ENCODE peak calls at places on chromosomes 6 and 20, in seven cellular contexts. S, H, P, M, G, F and D are unnamed samples.

GRCh38 chr6:44073612-44074382 is 53.5 kb downstream of the MRPL14 start:
- DNase-seq in H (peak), S (no peak), P (peak), G (peak), M (peak), F (no peak), D (peak)

GRCh38 chr6:111301914-111302313 is 181.1 kb downstream of the REV3L start:
- DNase-seq in S (no peak), G (no peak), P (no peak), H (no peak), M (no peak), F (no peak), D (no peak)

GRCh38 chr20:16953858-16954257 is 205.7 kb downstream of the OTOR start:
- DNase-seq in M (no peak), F (no peak), P (no peak), G (no peak), S (no peak), H (no peak), D (no peak)

GRCh38 chr6:162899148-162899547 is 171.4 kb downstream of the PACRG start:
- DNase-seq in H (no peak), P (no peak), G (no peak), S (no peak), M (no peak), F (no peak), D (no peak)

GRCh38 chr6:129759851-129760595 is 50.0 kb upstream of the ARHGAP18 start:
- DNase-seq in G (no peak), H (no peak), P (no peak), F (no peak), M (no peak), S (no peak), D (no peak)

GRCh38 chr6:53159558-53159957 is 10.9 kb upstream of the GCM1 start:
- DNase-seq in G (no peak), P (peak), S (no peak), H (no peak), M (no peak), F (no peak), D (no peak)

GRCh38 chr6:6923605-6924004 is 184.2 kb upstream of the RREB1 start:
- DNase-seq in F (no peak), P (no peak), G (no peak), S (no peak), M (no peak), H (no peak), D (no peak)

GRCh38 chr6:122187186-122187585 is 212.3 kb upstream of the HSF2 start:
- DNase-seq in G (peak), F (no peak), S (no peak), P (no peak), H (no peak), M (no peak), D (no peak)

GRCh38 chr20:63580796-63581461 is 6.9 kb upstream of the HELZ2 start:
- DNase-seq in F (no peak), H (no peak), M (no peak), S (peak), G (peak), P (peak), D (peak)

DNA sequence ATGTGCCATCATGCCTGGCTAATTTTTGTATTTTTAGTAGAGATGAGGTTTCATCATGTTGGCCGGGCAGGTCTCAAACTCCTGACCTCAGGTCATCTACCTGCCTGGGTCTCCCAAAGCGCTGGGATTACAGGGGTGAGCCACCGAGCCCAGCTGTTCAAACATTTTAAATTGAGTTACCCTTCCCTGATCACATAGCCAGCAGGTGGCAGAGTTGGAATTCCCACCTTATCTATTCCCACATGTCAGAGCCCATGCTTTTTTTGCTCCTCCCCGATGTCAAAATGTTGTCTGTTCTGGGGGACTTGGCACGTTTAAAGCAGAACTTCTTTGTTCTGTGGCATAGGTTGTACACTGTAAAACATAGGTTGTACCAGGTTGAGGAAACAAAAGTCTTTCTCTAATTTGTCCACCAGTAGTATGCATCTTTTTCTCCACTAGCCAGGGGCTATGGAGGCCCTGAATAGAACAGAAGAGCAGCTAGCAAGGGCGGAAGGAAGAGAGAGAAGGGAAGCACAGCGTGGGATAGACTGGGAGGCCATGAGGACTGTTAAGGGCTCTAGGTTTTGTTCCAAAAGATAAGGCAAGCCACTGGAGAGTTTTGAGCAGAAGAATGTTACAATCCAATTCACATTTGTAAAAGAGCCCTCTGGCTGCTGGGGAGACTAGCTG is 7.3 kb upstream of the LBP start:
- DNase-seq in M (no peak), H (no peak), S (no peak), G (no peak), P (peak), F (no peak), D (no peak)
- TF ChIP-seq CTCF in M (peak), H (no peak), S (no peak), G (peak), P (peak), F (no peak), D (no peak)

GRCh38 chr6:14360565-14360964 is 243.0 kb downstream of the CD83 start:
- DNase-seq in P (no peak), S (no peak), M (peak), H (peak), G (no peak), F (peak), D (no peak)

GRCh38 chr6:14361956-14362587 is 244.5 kb downstream of the CD83 start:
- DNase-seq in G (no peak), M (peak), P (no peak), H (peak), F (no peak), S (peak), D (peak)

GRCh38 chr6:14359438-14359837 is 241.9 kb downstream of the CD83 start:
- DNase-seq in H (no peak), G (no peak), F (no peak), S (no peak), M (no peak), P (no peak), D (no peak)

GRCh38 chr6:14365393-14365792 is 247.8 kb downstream of the CD83 start:
- DNase-seq in G (peak), F (no peak), M (no peak), H (no peak), S (no peak), P (no peak), D (no peak)

DNA sequence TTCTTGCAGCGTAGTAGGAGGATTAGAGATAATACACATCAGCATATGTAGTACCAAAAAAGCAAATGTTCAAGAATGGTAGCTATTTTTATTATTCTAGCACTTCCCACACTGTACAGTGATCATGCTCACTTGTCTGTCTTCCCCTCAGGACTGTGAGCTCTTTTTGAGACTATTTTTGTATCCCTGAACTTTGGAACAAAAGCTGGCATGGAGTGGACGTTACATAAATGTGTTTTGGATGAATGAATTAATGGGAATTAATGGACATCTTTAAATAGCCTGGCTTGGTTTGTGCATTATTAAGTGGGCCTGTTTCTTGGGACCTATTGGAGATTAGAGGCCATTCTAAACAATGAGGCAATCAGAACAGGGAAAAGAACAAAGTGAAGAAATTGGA is 243.7 kb downstream of the CD83 start:
- DNase-seq in H (no peak), G (no peak), F (no peak), M (no peak), S (no peak), P (no peak), D (no peak)
- H3K4me3 ChIP-seq in H (peak), G (no peak), F (no peak), M (peak), S (no peak), P (no peak), D (no peak)

GRCh38 chr6:131080084-131080483 is 17.0 kb upstream of the EPB41L2 start:
- DNase-seq in P (no peak), S (no peak), G (no peak), H (no peak), F (no peak), M (no peak), D (no peak)

GRCh38 chr6:131082335-131082734 is 19.3 kb upstream of the EPB41L2 start:
- DNase-seq in F (no peak), S (no peak), P (no peak), H (no peak), M (no peak), G (no peak), D (no peak)

GRCh38 chr6:131083687-131084086 is 20.6 kb upstream of the EPB41L2 start:
- DNase-seq in M (no peak), G (peak), H (no peak), S (no peak), F (no peak), P (no peak), D (no peak)

GRCh38 chr6:131084982-131085381 is 21.9 kb upstream of the EPB41L2 start:
- DNase-seq in G (no peak), S (no peak), F (no peak), P (no peak), H (no peak), M (no peak), D (no peak)
- TF ChIP-seq CTCF in G (no peak), S (no peak), F (no peak), P (peak), H (no peak), M (no peak), D (no peak)

DNA sequence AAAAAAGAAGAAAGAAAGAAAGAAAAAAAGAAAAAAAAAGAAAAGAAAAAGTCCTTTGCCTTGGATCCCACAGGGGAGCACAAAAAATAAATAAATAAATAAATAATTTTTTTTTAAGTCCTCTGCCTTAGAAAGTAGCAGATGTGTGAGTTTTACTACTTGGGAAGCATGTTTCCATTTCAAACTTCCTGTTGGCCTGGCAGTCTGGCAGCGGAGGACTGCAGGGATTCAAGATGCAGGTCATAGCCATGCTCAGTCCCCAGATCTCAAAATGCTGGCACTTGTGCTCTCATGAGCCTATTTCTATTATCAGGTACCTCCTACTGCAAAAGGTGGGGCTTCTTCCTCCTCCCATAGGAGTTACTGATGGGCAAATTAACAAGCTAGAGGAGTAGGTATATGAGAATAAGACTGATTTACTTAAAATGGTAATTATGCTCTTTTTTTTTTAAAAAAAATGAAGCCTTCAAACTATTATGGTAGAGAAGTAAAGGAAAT is 54.2 kb upstream of the MAP7 start:
- DNase-seq in S (no peak), M (no peak), P (no peak), H (no peak), F (no peak), G (no peak), D (no peak)
- H3K4me3 ChIP-seq in S (no peak), M (no peak), P (no peak), H (no peak), F (no peak), G (no peak), D (no peak)

GRCh38 chr20:32007787-32008616 is 2.2 kb upstream of the CCM2L start:
- DNase-seq in P (no peak), F (peak), H (peak), G (no peak), S (no peak), M (peak), D (peak)

GRCh38 chr20:32004963-32005362 is 5.3 kb upstream of the CCM2L start:
- DNase-seq in F (no peak), M (no peak), G (peak), P (peak), S (no peak), H (no peak), D (no peak)

GRCh38 chr20:32003325-32003724 is 6.9 kb upstream of the CCM2L start:
- DNase-seq in S (no peak), P (no peak), H (no peak), F (no peak), M (no peak), G (no peak), D (no peak)

GRCh38 chr20:32006841-32007786 is 3.1 kb upstream of the CCM2L start:
- DNase-seq in F (no peak), G (no peak), S (no peak), M (no peak), H (no peak), P (no peak), D (no peak)

GRCh38 chr20:32006053-32006452 is 4.2 kb upstream of the CCM2L start:
- DNase-seq in M (no peak), P (no peak), H (no peak), S (no peak), F (no peak), G (no peak), D (no peak)
- TF ChIP-seq CTCF in M (no peak), P (no peak), H (no peak), S (no peak), F (no peak), G (no peak), D (no peak)

GRCh38 chr6:119267506-119267905 is 82.1 kb downstream of the MAN1A1 start:
- DNase-seq in S (no peak), G (no peak), P (peak), H (no peak), M (no peak), F (no peak), D (no peak)

GRCh38 chr6:119259027-119259426 is 90.5 kb downstream of the MAN1A1 start:
- DNase-seq in M (no peak), S (no peak), G (no peak), H (no peak), F (no peak), P (peak), D (no peak)

GRCh38 chr6:119264854-119265397 is 84.6 kb downstream of the MAN1A1 start:
- DNase-seq in P (peak), M (no peak), H (no peak), G (no peak), F (no peak), S (no peak), D (no peak)

GRCh38 chr6:119261944-119262284 is 87.6 kb downstream of the MAN1A1 start:
- DNase-seq in G (no peak), S (no peak), F (no peak), M (no peak), H (no peak), P (no peak), D (no peak)

GRCh38 chr6:119262612-119263011 is 86.9 kb downstream of the MAN1A1 start:
- DNase-seq in G (no peak), S (no peak), M (no peak), P (no peak), H (no peak), F (no peak), D (no peak)
- H3K4me3 ChIP-seq in G (no peak), S (no peak), M (no peak), P (no peak), H (no peak), F (no peak), D (no peak)